ENCODE peak calls at places on chromosomes 7 and 10, in ten cellular contexts. G, L, B, R, D, K, X, Y, F and E are unnamed samples.

GRCh38 chr7:77862691-77863090 is 64.1 kb downstream of the PHTF2 start:
- DNase-seq in G (no peak), L (no peak), B (no peak), R (peak), D (no peak), K (no peak), X (no peak), Y (no peak), F (no peak), E (no peak)

GRCh38 chr7:147894271-147894670 is 696.3 kb upstream of the C7orf33 start:
- DNase-seq in G (no peak), L (peak), B (no peak), R (no peak), D (no peak), K (no peak), X (peak), Y (no peak), F (no peak), E (no peak)

GRCh38 chr7:126856691-126857291 is 395.9 kb downstream of the GRM8 start:
- DNase-seq in G (peak), L (peak), B (no peak), R (no peak), D (no peak), K (peak), X (peak), Y (no peak), F (peak), E (no peak)

GRCh38 chr10:106268000-106268399 is 896.5 kb downstream of the SORCS1 start:
- DNase-seq in G (no peak), L (no peak), B (no peak), R (no peak), D (no peak), K (no peak), X (no peak), Y (no peak), F (no peak), E (no peak)

GRCh38 chr10:114499630-114500190 is 95.4 kb upstream of the AFAP1L2 start:
- DNase-seq in G (no peak), L (no peak), B (peak), R (no peak), D (no peak), K (peak), X (no peak), Y (peak), F (no peak), E (no peak)

GRCh38 chr10:1448252-1448901 is 288.9 kb downstream of the ADARB2 start:
- DNase-seq in G (no peak), L (no peak), B (no peak), R (no peak), D (no peak), K (no peak), X (no peak), Y (no peak), F (no peak), E (no peak)

GRCh38 chr10:99661370-99661749 is 2.1 kb downstream of the ENTPD7 start:
- DNase-seq in G (no peak), L (no peak), B (no peak), R (no peak), D (no peak), K (no peak), X (peak), Y (no peak), F (no peak), E (no peak)

GRCh38 chr10:51700228-51700835 is 937 bp upstream of the CSTF2T start:
- DNase-seq in G (peak), L (peak), B (no peak), R (peak), D (no peak), K (no peak), X (peak), Y (no peak), F (peak), E (no peak)

GRCh38 chr7:157235357-157236018 is 96.8 kb downstream of the UBE3C start:
- DNase-seq in G (no peak), L (no peak), B (no peak), R (no peak), D (no peak), K (no peak), X (peak), Y (no peak), F (no peak), E (no peak)

GRCh38 chr10:110636932-110637557 is 7.1 kb upstream of the RBM20 start:
- DNase-seq in G (no peak), L (peak), B (no peak), R (no peak), D (no peak), K (peak), X (peak), Y (no peak), F (no peak), E (peak)

GRCh38 chr7:146575903-146576302 is 459.3 kb downstream of the CNTNAP2 start:
- DNase-seq in G (no peak), L (peak), B (no peak), R (no peak), D (no peak), K (no peak), X (no peak), Y (no peak), F (no peak), E (no peak)

GRCh38 chr10:596725-597345 is 92.6 kb downstream of the DIP2C start:
- DNase-seq in G (no peak), L (no peak), B (no peak), R (no peak), D (no peak), K (no peak), X (no peak), Y (no peak), F (no peak), E (no peak)

GRCh38 chr10:2953495-2953894 is 113.9 kb upstream of the PFKP start:
- DNase-seq in G (no peak), L (no peak), B (no peak), R (no peak), D (no peak), K (no peak), X (no peak), Y (no peak), F (no peak), E (no peak)

GRCh38 chr7:47819054-47819920 is 129.0 kb downstream of the PKD1L1 start:
- DNase-seq in G (peak), L (peak), B (peak), R (peak), D (no peak), K (peak), X (peak), Y (no peak), F (peak), E (peak)

GRCh38 chr10:47278152-47278473 is 21.9 kb upstream of the GDF10 start:
- DNase-seq in G (no peak), L (no peak), B (no peak), R (no peak), D (no peak), K (no peak), X (no peak), Y (no peak), F (no peak), E (no peak)